ENCODE peak calls at places on chromosomes 11 and 22, in nine cellular contexts. G is HTR-8/SVneo; Q is naive thymus-derived CD8-positive, alpha-beta T cell; V is activated CD8-positive, alpha-beta memory T cell treated with anti-CD3 and anti-CD28 coated beads for 4 hours; N is neural crest cell; O is retina; P is endothelial cell; K is uterus; C is AG09309. M is an unnamed sample.

GRCh38 chr11:75475767-75476650 is 43.0 kb upstream of the KLHL35 start:
- DNase-seq in K (peak), Q (peak), P (no peak), V (no peak), O (no peak), G (no peak), N (no peak), C (no peak), M (peak)

GRCh38 chr22:48303360-48303725 is 1524.3 kb downstream of the BRD1 start:
- DNase-seq in N (no peak), O (no peak), P (no peak), V (no peak), K (no peak), C (no peak), Q (no peak), G (no peak), M (no peak)

GRCh38 chr11:44865866-44866272 is 84.8 kb downstream of the TP53I11 start:
- DNase-seq in K (no peak), P (no peak), V (no peak), O (peak), G (no peak), N (no peak), Q (no peak), C (no peak), M (peak)

GRCh38 chr11:111344032-111344431 is 35.0 kb downstream of the POU2AF1 start:
- DNase-seq in K (peak), O (no peak), V (no peak), Q (no peak), N (no peak), P (no peak), G (no peak), C (no peak), M (no peak)

GRCh38 chr11:126336646-126337045 is 18.8 kb upstream of the ST3GAL4 start:
- DNase-seq in K (no peak), G (no peak), O (no peak), V (no peak), Q (no peak), P (peak), N (no peak), C (no peak), M (peak)

GRCh38 chr22:39300198-39300830 is 19.1 kb downstream of the RPL3 start:
- DNase-seq in C (no peak), Q (no peak), N (no peak), K (no peak), G (no peak), O (no peak), P (no peak), V (no peak), M (peak)

GRCh38 chr11:65215441-65216076 is 33.8 kb downstream of the CAPN1 start:
- DNase-seq in C (no peak), O (no peak), K (no peak), G (no peak), P (no peak), V (peak), Q (no peak), N (no peak), M (no peak)

GRCh38 chr11:46896719-46897406 is 21.5 kb downstream of the LRP4 start:
- DNase-seq in P (no peak), C (no peak), N (no peak), O (no peak), Q (no peak), G (peak), K (no peak), V (no peak), M (no peak)

GRCh38 chr22:39519681-39520053 is 695 bp upstream of the ATF4 start:
- DNase-seq in C (no peak), N (no peak), K (peak), P (no peak), Q (no peak), V (no peak), G (no peak), O (no peak), M (no peak)

M was measured in heart left ventricle.